ENCODE peak calls at places on chromosomes 3 and 15, in five cellular contexts. X is erythroblast; O is AG08395; R is ecto neural progenitor cell; B is activated CD4-positive, alpha-beta T cell treated with anti-CD3 and anti-CD28 coated beads for 1 hour. F is an unnamed sample.

GRCh38 chr3:102571985-102572384 is 137.2 kb downstream of the ZPLD1 start:
- DNase-seq in B (no peak), R (no peak), X (no peak), O (no peak), F (no peak)

GRCh38 chr15:88992216-88992615 is 79.0 kb upstream of the MFGE8 start:
- DNase-seq in B (no peak), O (no peak), X (no peak), R (no peak), F (no peak)

GRCh38 chr3:15313461-15313860 is 18.9 kb downstream of the SH3BP5 start:
- DNase-seq in B (no peak), O (no peak), X (no peak), R (no peak), F (no peak)

GRCh38 chr3:148459931-148460513 is 237.7 kb upstream of the AGTR1 start:
- DNase-seq in O (peak), X (peak), R (no peak), B (no peak), F (no peak)

GRCh38 chr15:89332446-89332845 is 2.2 kb downstream of the POLG start:
- DNase-seq in X (peak), R (no peak), O (peak), B (no peak), F (no peak)

GRCh38 chr15:40449275-40449674 is 8.5 kb downstream of the BAHD1 start:
- DNase-seq in O (peak), R (no peak), B (no peak), X (no peak), F (no peak)

GRCh38 chr3:159844383-159844730 is 144.3 kb upstream of the IL12A start:
- DNase-seq in R (no peak), X (no peak), B (no peak), O (no peak), F (no peak)

GRCh38 chr3:40043444-40043755 is 234.0 kb downstream of the MYRIP start:
- DNase-seq in O (peak), B (no peak), R (no peak), X (no peak), F (no peak)

GRCh38 chr3:74267583-74268184 is 346.8 kb downstream of the CNTN3 start:
- DNase-seq in X (peak), O (no peak), B (no peak), R (no peak), F (peak)

GRCh38 chr3:42067324-42067723 is 23.8 kb upstream of the TRAK1 start:
- DNase-seq in O (peak), R (no peak), B (no peak), X (no peak), F (no peak)

GRCh38 chr15:94723801-94724200 is 492.4 kb downstream of the MCTP2 start:
- DNase-seq in R (no peak), O (no peak), B (no peak), X (no peak), F (no peak)

GRCh38 chr15:57550640-57551039 is 41.1 kb upstream of the MYZAP start:
- DNase-seq in B (no peak), X (no peak), O (no peak), R (no peak), F (no peak)

GRCh38 chr3:128145279-128145678 is 8.0 kb upstream of the EEFSEC start:
- DNase-seq in O (no peak), X (peak), R (no peak), B (no peak), F (no peak)

GRCh38 chr3:184174646-184175492 is at the start of gene AP2M1:
- DNase-seq in B (peak), R (peak), X (peak), O (peak), F (peak)

GRCh38 chr3:193894121-193894863 is 241.7 kb upstream of the HES1 start:
- DNase-seq in O (no peak), X (no peak), B (no peak), R (no peak), F (no peak)

GRCh38 chr3:38177175-38177574 is 11.8 kb downstream of the OXSR1 start:
- DNase-seq in B (no peak), O (no peak), R (no peak), X (no peak), F (no peak)

GRCh38 chr15:95558131-95558530 is 772.4 kb upstream of the NR2F2 start:
- DNase-seq in B (no peak), R (no peak), X (no peak), O (no peak), F (no peak)

GRCh38 chr3:65130782-65131181 is 443.0 kb upstream of the ADAMTS9 start:
- DNase-seq in R (no peak), B (no peak), O (no peak), X (no peak), F (no peak)

GRCh38 chr3:14587733-14588360 is 47.7 kb upstream of the GRIP2 start:
- DNase-seq in B (no peak), O (peak), X (no peak), R (no peak), F (peak)

GRCh38 chr3:157098823-157099185 is 61.1 kb downstream of the CCNL1 start:
- DNase-seq in O (peak), X (no peak), R (no peak), B (no peak), F (no peak)

GRCh38 chr3:155870945-155871745 is 695 bp downstream of the GMPS start:
- DNase-seq in X (peak), B (peak), R (peak), O (peak), F (peak)

GRCh38 chr3:111080357-111080937 is 8.8 kb downstream of the NECTIN3 start:
- DNase-seq in R (no peak), O (peak), B (no peak), X (peak), F (no peak)

GRCh38 chr3:112333002-112333385 is at the start of gene CD200:
- DNase-seq in X (no peak), R (peak), O (no peak), B (peak), F (no peak)

GRCh38 chr3:114119776-114120175 is 59.1 kb downstream of the DRD3 start:
- DNase-seq in X (no peak), B (no peak), R (no peak), O (no peak), F (no peak)

GRCh38 chr15:91929509-91929908 is 76.0 kb downstream of the SLCO3A1 start:
- DNase-seq in B (no peak), O (no peak), X (no peak), R (no peak), F (no peak)

GRCh38 chr3:196774191-196774820 is 34.6 kb downstream of the PAK2 start:
- DNase-seq in R (no peak), O (no peak), B (no peak), X (no peak), F (no peak)

GRCh38 chr15:98835889-98836288 is 171.7 kb downstream of the PGPEP1L start:
- DNase-seq in X (no peak), R (no peak), B (no peak), O (no peak), F (no peak)

GRCh38 chr3:123084738-123085237 is 18.0 kb downstream of the PDIA5 start:
- DNase-seq in R (no peak), O (no peak), X (no peak), B (no peak), F (no peak)

F was measured in SJCRH30.